ENCODE peak calls at places on chromosome 5, in five cellular contexts. H is midbrain, D is foreskin fibroblast, X is dermis microvascular lymphatic vessel endothelial cell, F is NCI-H446 treated with DMSO at 0.1 percent for 48 hours. E is an unnamed sample.

GRCh38 chr5:76351577-76351976 is 51.5 kb upstream of the IQGAP2 start:
- DNase-seq in D (no peak), H (no peak), X (no peak), F (no peak), E (no peak)

GRCh38 chr5:34687269-34688011 is 31.3 kb downstream of the RAI14 start:
- DNase-seq in D (no peak), H (no peak), X (no peak), F (no peak), E (no peak)

GRCh38 chr5:123037104-123037418 is 536 bp upstream of the PPIC start:
- DNase-seq in X (no peak), H (peak; percentile 31), F (no peak), D (no peak), E (no peak)

GRCh38 chr5:160968480-160968879 is 116.5 kb upstream of the ATP10B start:
- DNase-seq in X (no peak), H (no peak), D (no peak), F (no peak), E (no peak)

GRCh38 chr5:80860934-80861613 is 99.1 kb upstream of the RASGRF2 start:
- DNase-seq in D (peak; percentile 2), H (no peak), F (no peak), X (no peak), E (no peak)

GRCh38 chr5:59079622-59080620 is 497.0 kb downstream of the RAB3C start:
- DNase-seq in H (no peak), D (peak; percentile 96), X (no peak), F (no peak), E (peak; percentile 92)

GRCh38 chr5:53031695-53032096 is 42.5 kb downstream of the ITGA2 start:
- DNase-seq in X (peak; percentile 55), F (no peak), H (no peak), D (peak; percentile 86), E (peak; percentile 94)

GRCh38 chr5:82074968-82075367 is 103.1 kb downstream of the ATG10 start:
- DNase-seq in X (no peak), H (no peak), D (no peak), F (peak; percentile 43), E (no peak)

GRCh38 chr5:36876389-36876964 is at the start of gene NIPBL:
- DNase-seq in D (peak; percentile 93), X (peak; percentile 81), F (peak; percentile 96), H (peak; percentile 93), E (peak; percentile 93)